ENCODE peak calls at places on chromosomes 11 and 22, in seven cellular contexts. E is HCT116, S is GM23248, W is OCI-LY7, X is neuronal stem cell, B is A549, I is astrocyte. J is an unnamed sample.

GRCh38 chr11:47229161-47229560 is 14.4 kb downstream of the DDB2 start:
- DNase-seq in E (no peak), S (no peak), W (no peak), X (no peak), B (no peak), I (no peak), J (no peak)

GRCh38 chr11:92225206-92225562 is 566 bp downstream of the FAT3 start:
- DNase-seq in E (no peak), S (no peak), W (no peak), X (peak; percentile 33), B (no peak), I (no peak), J (no peak)

GRCh38 chr11:7383406-7383805 is 101.9 kb upstream of the OLFML1 start:
- DNase-seq in E (no peak), S (no peak), W (no peak), X (no peak), B (no peak), I (no peak), J (no peak)

GRCh38 chr11:18700375-18700774 is 1.8 kb downstream of the TMEM86A start:
- DNase-seq in E (no peak), S (no peak), W (no peak), X (no peak), B (no peak), I (no peak), J (no peak)

GRCh38 chr22:25167082-25167481 is 32.6 kb upstream of the CRYBB3 start:
- DNase-seq in E (peak; percentile 12), S (no peak), W (no peak), X (no peak), B (no peak), I (no peak), J (no peak)

GRCh38 chr22:29787371-29787980 is 20.3 kb downstream of the UQCR10 start:
- DNase-seq in E (no peak), S (no peak), W (no peak), X (no peak), B (no peak), I (no peak), J (peak; percentile 22)

GRCh38 chr11:122202951-122203456 is 87.0 kb upstream of the BLID start:
- DNase-seq in E (peak; percentile 81), S (peak; percentile 90), W (peak; percentile 30), X (peak; percentile 50), B (peak; percentile 64), I (peak; percentile 65), J (peak; percentile 78)

GRCh38 chr11:76824980-76825725 is 35.6 kb upstream of the ACER3 start:
- DNase-seq in E (no peak), S (peak; percentile 78), W (no peak), X (no peak), B (no peak), I (no peak), J (peak; percentile 90)

GRCh38 chr11:37881741-37882140 is 1283.7 kb upstream of the RAG2 start:
- DNase-seq in E (no peak), S (no peak), W (no peak), X (no peak), B (no peak), I (no peak), J (no peak)

GRCh38 chr11:130555251-130555841 is 106.9 kb downstream of the ADAMTS15 start:
- DNase-seq in E (no peak), S (peak; percentile 55), W (no peak), X (no peak), B (no peak), I (peak; percentile 31), J (no peak)

GRCh38 chr22:25716637-25717036 is 25.4 kb upstream of the MYO18B start:
- DNase-seq in E (no peak), S (no peak), W (no peak), X (no peak), B (no peak), I (no peak), J (no peak)

GRCh38 chr22:47206819-47207218 is 444.4 kb downstream of the TBC1D22A start:
- DNase-seq in E (no peak), S (no peak), W (no peak), X (no peak), B (no peak), I (no peak), J (no peak)

GRCh38 chr22:29609139-29609538 is 5.7 kb downstream of the NF2 start:
- DNase-seq in E (no peak), S (no peak), W (no peak), X (no peak), B (peak; percentile 24), I (no peak), J (no peak)

GRCh38 chr11:115985896-115986295 is 481.7 kb upstream of the CADM1 start:
- DNase-seq in E (no peak), S (no peak), W (no peak), X (no peak), B (no peak), I (peak; percentile 39), J (no peak)

GRCh38 chr11:1748467-1749019 is 1.9 kb downstream of the IFITM10 start:
- DNase-seq in E (no peak), S (peak; percentile 40), W (no peak), X (no peak), B (no peak), I (no peak), J (no peak)

GRCh38 chr11:115409691-115410220 is 94.5 kb downstream of the CADM1 start:
- DNase-seq in E (no peak), S (no peak), W (no peak), X (no peak), B (peak; percentile 2), I (no peak), J (no peak)

GRCh38 chr11:123253909-123254308 is 58.9 kb upstream of the CLMP start:
- DNase-seq in E (no peak), S (peak; percentile 37), W (no peak), X (no peak), B (no peak), I (peak; percentile 33), J (no peak)

GRCh38 chr11:78313181-78313788 is 104.3 kb downstream of the GAB2 start:
- DNase-seq in E (peak; percentile 10), S (peak; percentile 86), W (no peak), X (no peak), B (peak; percentile 24), I (peak; percentile 74), J (peak; percentile 95)

GRCh38 chr11:97740783-97741151 is 1280.0 kb upstream of the CNTN5 start:
- DNase-seq in E (no peak), S (no peak), W (no peak), X (no peak), B (no peak), I (no peak), J (no peak)

GRCh38 chr11:63951779-63952536 is 13.2 kb downstream of the NAA40 start:
- DNase-seq in E (no peak), S (peak; percentile 23), W (peak; percentile 20), X (no peak), B (no peak), I (no peak), J (peak; percentile 43)

GRCh38 chr11:63869171-63869591 is 30.3 kb downstream of the MARK2 start:
- DNase-seq in E (no peak), S (no peak), W (no peak), X (no peak), B (no peak), I (no peak), J (no peak)

GRCh38 chr22:22074634-22075381 is 92.2 kb upstream of the TOP3B start:
- DNase-seq in E (no peak), S (no peak), W (no peak), X (no peak), B (peak; percentile 55), I (no peak), J (no peak)

DNA sequence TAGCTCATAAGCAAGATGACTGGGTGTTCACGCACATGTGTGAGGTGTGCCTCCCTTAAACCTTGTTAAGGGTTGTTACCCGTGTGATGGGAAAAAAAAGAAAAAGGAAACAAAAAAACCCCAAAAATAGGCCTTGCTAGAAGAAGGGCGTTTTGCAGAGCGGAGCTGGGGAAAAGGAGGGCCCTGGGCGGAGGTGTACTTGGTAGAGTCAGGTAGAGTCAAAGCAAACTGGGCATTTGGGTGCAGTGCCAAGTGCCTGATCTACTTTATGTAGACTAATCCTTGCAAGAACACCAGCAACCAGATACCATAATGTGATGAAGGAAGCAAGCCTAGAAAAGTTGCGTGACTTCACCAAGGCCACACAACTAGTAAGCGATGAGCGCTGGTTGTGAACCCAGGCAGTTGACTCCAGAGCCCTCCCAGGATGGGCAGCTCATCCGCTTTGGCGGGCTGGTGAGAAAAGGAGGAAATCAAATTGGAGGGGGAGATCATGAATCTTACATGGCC is 1.2 kb upstream of the TIRAP start:
- DNase-seq in E (no peak), S (no peak), W (no peak), X (no peak), B (no peak), I (no peak), J (no peak)
- H3K4me3 ChIP-seq in E (no peak overlapping the region), S (peak overlapping the region; percentile 85), W (no peak overlapping the region), X (peak overlapping the region; percentile 81), B (no peak overlapping the region), I (no peak overlapping the region), J (peak overlapping the region; percentile 82)

DNA sequence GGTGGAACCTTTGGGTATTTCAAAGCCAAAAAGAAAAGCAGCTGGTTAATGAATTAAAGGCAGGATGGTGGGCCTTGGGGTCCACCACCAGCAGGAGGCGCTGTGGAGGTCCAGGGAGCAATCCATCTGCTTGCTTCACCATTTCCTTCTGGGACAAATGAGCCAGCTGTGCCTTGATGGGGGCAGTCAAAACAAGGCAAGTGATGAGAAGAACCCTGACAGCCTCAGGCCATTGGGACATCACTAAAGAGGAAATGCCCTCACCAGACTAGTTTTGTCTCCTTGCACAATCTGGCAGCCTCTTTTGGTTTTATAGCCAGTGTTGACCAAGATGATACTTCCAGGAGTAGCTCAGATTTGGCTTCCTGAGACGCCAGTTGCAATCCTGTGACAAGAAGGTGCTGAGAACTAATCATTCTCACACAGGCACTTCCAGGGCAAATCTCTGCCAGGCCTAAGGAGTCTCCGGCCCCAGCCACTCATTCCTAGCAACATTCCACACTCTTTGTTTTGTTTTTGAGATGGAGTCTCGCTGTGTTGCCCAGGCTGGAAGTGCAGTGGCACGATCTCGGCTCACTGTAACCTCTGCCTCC is 38.2 kb upstream of the WEE1 start:
- DNase-seq in E (peak; percentile 44), S (peak; percentile 92), W (peak; percentile 81), X (peak; percentile 39), B (peak; percentile 71), I (no peak), J (peak; percentile 54)
- H3K4me2 ChIP-seq in E (no peak overlapping the region), S (no peak overlapping the region), W (no peak overlapping the region), X (no peak overlapping the region), B (no peak overlapping the region), I (no peak overlapping the region), J (no peak overlapping the region)

DNA sequence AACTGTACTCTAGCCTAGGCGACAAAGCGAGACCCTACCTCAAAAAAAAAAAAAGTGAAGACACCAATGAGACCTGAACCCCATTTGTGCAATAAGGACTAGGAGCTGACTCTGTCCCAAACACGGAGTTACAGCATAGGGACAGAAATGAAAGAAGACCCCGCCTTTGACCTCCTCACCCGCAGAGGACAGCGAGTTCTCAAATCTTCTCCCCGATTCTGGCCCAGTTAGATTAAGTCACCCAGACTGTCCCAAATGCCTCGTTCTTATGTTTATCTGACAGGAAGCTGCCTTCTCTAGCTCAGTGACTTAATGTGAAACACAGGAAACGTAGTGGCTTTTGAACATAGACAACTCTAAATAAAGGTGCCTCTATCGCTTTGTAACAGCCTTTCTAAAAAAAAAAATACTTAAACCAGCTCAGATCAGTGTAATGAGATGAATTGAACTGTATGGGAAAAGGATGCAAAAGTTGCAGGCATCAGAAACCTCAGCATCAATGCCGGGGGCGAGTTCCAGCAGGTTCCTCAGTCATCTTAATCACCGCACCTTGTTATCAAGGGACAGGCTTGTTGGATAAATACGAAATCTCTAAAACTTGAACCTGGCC is 10.6 kb downstream of the MYH9 start:
- DNase-seq in E (no peak), S (no peak), W (peak; percentile 86), X (no peak), B (no peak), I (no peak), J (no peak)
- H3K4me3 ChIP-seq in E (no peak overlapping the region), S (no peak overlapping the region), W (peak overlapping the region; percentile 50), X (no peak overlapping the region), B (no peak overlapping the region), I (no peak overlapping the region), J (no peak overlapping the region)

GRCh38 chr11:35907648-35908431 is 36.0 kb upstream of the LDLRAD3 start:
- DNase-seq in E (peak; percentile 54), S (peak; percentile 17), W (no peak), X (no peak), B (peak; percentile 45), I (peak; percentile 55), J (no peak)
- H3K4me2 ChIP-seq in E (peak overlapping the region; percentile 39), S (no peak overlapping the region), W (no peak overlapping the region), X (no peak overlapping the region), B (peak overlapping the region; percentile 49), I (peak overlapping the region; percentile 11), J (no peak overlapping the region)